ENCODE peak calls at places on chromosomes 1 and 21, in nine cellular contexts. Q, X, N, A, K, M, P, D and R are unnamed samples.

GRCh38 chr1:9798236-9799130 is 25.3 kb downstream of the CLSTN1 start:
- DNase-seq in Q (no peak), X (peak), N (no peak), A (no peak), K (peak), M (no peak), P (no peak), D (no peak), R (no peak)

GRCh38 chr1:224528900-224529299 is 87.2 kb upstream of the CNIH3 start:
- DNase-seq in Q (no peak), X (no peak), N (no peak), A (no peak), K (no peak), M (peak), P (no peak), D (no peak), R (no peak)

GRCh38 chr1:85061711-85062424 is 13.6 kb upstream of the MCOLN3 start:
- DNase-seq in Q (peak), X (peak), N (peak), A (peak), K (peak), M (peak), P (peak), D (peak), R (peak)

GRCh38 chr1:55833452-55834160 is 618.4 kb upstream of the USP24 start:
- DNase-seq in Q (no peak), X (no peak), N (no peak), A (no peak), K (peak), M (peak), P (no peak), D (no peak), R (no peak)

GRCh38 chr1:247322849-247323586 is 8.6 kb downstream of the ZNF496 start:
- DNase-seq in Q (no peak), X (no peak), N (no peak), A (no peak), K (no peak), M (no peak), P (no peak), D (no peak), R (no peak)

GRCh38 chr1:49197081-49197480 is 420.4 kb upstream of the BEND5 start:
- DNase-seq in Q (no peak), X (no peak), N (no peak), A (no peak), K (no peak), M (peak), P (no peak), D (no peak), R (no peak)

GRCh38 chr1:227215863-227216510 is 102.3 kb downstream of the CDC42BPA start:
- DNase-seq in Q (no peak), X (no peak), N (no peak), A (no peak), K (no peak), M (no peak), P (no peak), D (no peak), R (no peak)

GRCh38 chr1:27070390-27071048 is 57.9 kb upstream of the TENT5B start:
- DNase-seq in Q (no peak), X (peak), N (peak), A (no peak), K (no peak), M (no peak), P (no peak), D (no peak), R (no peak)

GRCh38 chr1:160427625-160428024 is 27.3 kb downstream of the VANGL2 start:
- DNase-seq in Q (no peak), X (no peak), N (no peak), A (no peak), K (no peak), M (no peak), P (no peak), D (no peak), R (no peak)

GRCh38 chr1:70220015-70220414 is 1.2 kb upstream of the SRSF11 start:
- DNase-seq in Q (no peak), X (no peak), N (no peak), A (no peak), K (no peak), M (no peak), P (no peak), D (no peak), R (no peak)

GRCh38 chr1:246768403-246769020 is 44.3 kb downstream of the SCCPDH start:
- DNase-seq in Q (no peak), X (no peak), N (no peak), A (no peak), K (no peak), M (no peak), P (no peak), D (no peak), R (no peak)

GRCh38 chr21:42163511-42163863 is 55.5 kb upstream of the ABCG1 start:
- DNase-seq in Q (no peak), X (no peak), N (no peak), A (no peak), K (no peak), M (no peak), P (no peak), D (no peak), R (no peak)

GRCh38 chr21:42165901-42166300 is 53.0 kb upstream of the ABCG1 start:
- DNase-seq in Q (no peak), X (no peak), N (no peak), A (no peak), K (no peak), M (no peak), P (no peak), D (no peak), R (no peak)

GRCh38 chr21:42162831-42163510 is 56.0 kb upstream of the ABCG1 start:
- DNase-seq in Q (no peak), X (no peak), N (no peak), A (no peak), K (no peak), M (no peak), P (no peak), D (no peak), R (no peak)

GRCh38 chr21:42164818-42165217 is 54.1 kb upstream of the ABCG1 start:
- DNase-seq in Q (no peak), X (no peak), N (no peak), A (no peak), K (no peak), M (no peak), P (no peak), D (no peak), R (no peak)

DNA sequence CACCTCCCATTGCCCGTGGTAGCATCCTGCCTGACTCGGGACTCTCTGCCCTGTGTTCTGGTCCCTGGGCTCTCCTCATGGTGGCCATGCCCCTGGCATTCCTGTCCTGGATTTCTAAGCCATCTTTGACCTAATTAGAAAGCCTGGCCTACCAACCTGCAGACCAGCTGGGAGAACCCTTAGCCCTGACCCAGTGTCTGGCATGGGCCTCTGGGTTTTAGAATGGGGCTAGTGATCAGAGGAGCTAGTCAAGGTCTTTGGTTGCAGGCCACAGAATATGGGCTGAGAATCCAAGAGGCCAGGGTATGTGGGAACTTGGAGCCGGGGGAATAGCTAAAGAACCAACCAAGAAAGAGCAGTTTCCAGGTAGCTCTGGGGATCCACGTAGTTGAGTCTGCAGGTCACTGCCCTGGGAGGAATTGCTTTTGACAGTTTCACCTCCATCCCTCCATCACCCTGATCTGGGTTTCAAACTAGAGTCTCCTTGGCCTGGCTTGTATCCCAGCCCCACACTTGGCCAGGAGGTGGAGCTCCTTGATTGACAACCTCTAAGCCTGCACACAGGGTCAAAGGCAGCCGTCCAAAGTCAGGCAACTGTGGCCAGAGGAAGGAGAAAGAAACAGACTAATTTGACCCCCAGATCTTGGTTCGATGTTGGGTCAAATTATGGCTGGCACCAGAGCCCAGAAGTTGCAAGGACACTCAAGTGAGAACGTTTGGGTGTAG is 54.7 kb upstream of the ABCG1 start:
- DNase-seq in Q (peak), X (no peak), N (peak), A (peak), K (no peak), M (no peak), P (no peak), D (no peak), R (no peak)
- TF ChIP-seq CTCF in Q (peak), X (no peak), N (peak), A (peak), K (no peak), M (peak), P (peak), D (no peak), R (peak)

GRCh38 chr1:214122110-214122509 is 134.3 kb downstream of the PROX1 start:
- DNase-seq in Q (no peak), X (no peak), N (no peak), A (no peak), K (no peak), M (no peak), P (no peak), D (no peak), R (no peak)
- TF ChIP-seq CTCF in Q (no peak), X (no peak), N (no peak), A (no peak), K (no peak), M (no peak), P (no peak), D (no peak), R (no peak)

GRCh38 chr1:156691216-156691615 is 14.0 kb upstream of the NES start:
- DNase-seq in Q (no peak), X (no peak), N (no peak), A (no peak), K (no peak), M (no peak), P (no peak), D (no peak), R (no peak)

GRCh38 chr1:156690673-156691032 is 13.4 kb upstream of the NES start:
- DNase-seq in Q (no peak), X (no peak), N (no peak), A (no peak), K (no peak), M (no peak), P (no peak), D (no peak), R (no peak)

GRCh38 chr1:156692409-156692957 is 12.9 kb downstream of the CRABP2 start:
- DNase-seq in Q (no peak), X (peak), N (no peak), A (no peak), K (no peak), M (no peak), P (no peak), D (no peak), R (no peak)

GRCh38 chr1:156692958-156693857 is 12.2 kb downstream of the CRABP2 start:
- DNase-seq in Q (no peak), X (peak), N (peak), A (peak), K (no peak), M (no peak), P (peak), D (no peak), R (no peak)

GRCh38 chr1:156691665-156692408 is 13.5 kb downstream of the CRABP2 start:
- DNase-seq in Q (no peak), X (no peak), N (peak), A (peak), K (no peak), M (no peak), P (no peak), D (no peak), R (no peak)
- TF ChIP-seq CTCF in Q (no peak), X (no peak), N (no peak), A (no peak), K (peak), M (no peak), P (peak), D (no peak), R (no peak)

GRCh38 chr1:237041795-237042466 is at the start of gene RYR2:
- DNase-seq in Q (no peak), X (no peak), N (peak), A (peak), K (no peak), M (no peak), P (peak), D (no peak), R (peak)
- TF ChIP-seq CTCF in Q (peak), X (no peak), N (peak), A (peak), K (no peak), M (no peak), P (peak), D (no peak), R (peak)